ENCODE peak calls at places on chromosomes 4 and X, in six cellular contexts. V is left ventricle myocardium inferior, A is progenitor cell of endocrine pancreas, O is GM20000, F is K562, X is glutamatergic neuron. J is an unnamed sample.

GRCh38 chr4:158821228-158822009 is 52.6 kb downstream of the FNIP2 start:
- DNase-seq in V (no peak), A (no peak), O (no peak), F (no peak), X (no peak), J (no peak)

GRCh38 chr4:107896158-107896645 is 35.1 kb upstream of the CYP2U1 start:
- DNase-seq in V (no peak), A (no peak), O (no peak), F (no peak), X (no peak), J (no peak)

GRCh38 chrX:41734530-41734929 is 10.5 kb downstream of the GPR82 start:
- DNase-seq in V (no peak), A (no peak), O (no peak), F (no peak), X (no peak), J (no peak)

GRCh38 chr4:146211440-146211839 is 2.9 kb upstream of the REELD1 start:
- DNase-seq in V (no peak), A (no peak), O (no peak), F (no peak), X (no peak), J (no peak)

GRCh38 chr4:60396680-60397079 is 803.4 kb upstream of the ADGRL3 start:
- DNase-seq in V (no peak), A (no peak), O (no peak), F (no peak), X (no peak), J (no peak)

GRCh38 chrX:98294310-98294709 is 1410.6 kb downstream of the RPA4 start:
- DNase-seq in V (no peak), A (no peak), O (no peak), F (no peak), X (no peak), J (no peak)

GRCh38 chrX:55008571-55009358 is 8.6 kb downstream of the APEX2 start:
- DNase-seq in V (peak; percentile 20), A (no peak), O (peak; percentile 6), F (no peak), X (no peak), J (no peak)

GRCh38 chrX:30572004-30572403 is 5.6 kb downstream of the TASL start:
- DNase-seq in V (no peak), A (no peak), O (no peak), F (no peak), X (no peak), J (peak; percentile 22)

GRCh38 chr4:85489273-85489672 is 14.3 kb downstream of the ARHGAP24 start:
- DNase-seq in V (no peak), A (no peak), O (no peak), F (no peak), X (no peak), J (no peak)

GRCh38 chr4:88456757-88457306 is at the start of gene HERC5:
- DNase-seq in V (peak; percentile 91), A (peak; percentile 66), O (peak; percentile 98), F (peak; percentile 17), X (peak; percentile 76), J (peak; percentile 98)

GRCh38 chrX:14660970-14661369 is 131.6 kb downstream of the GLRA2 start:
- DNase-seq in V (no peak), A (no peak), O (no peak), F (no peak), X (no peak), J (no peak)

GRCh38 chrX:39875834-39876625 is 221.7 kb downstream of the BCOR start:
- DNase-seq in V (no peak), A (no peak), O (no peak), F (no peak), X (no peak), J (no peak)

GRCh38 chr4:155930330-155930729 is 23.3 kb downstream of the CTSO start:
- DNase-seq in V (no peak), A (no peak), O (no peak), F (no peak), X (no peak), J (no peak)

GRCh38 chrX:17042046-17042445 is 95.6 kb downstream of the REPS2 start:
- DNase-seq in V (no peak), A (no peak), O (no peak), F (no peak), X (no peak), J (no peak)

GRCh38 chr4:48073567-48074103 is 57.1 kb downstream of the NIPAL1 start:
- DNase-seq in V (no peak), A (no peak), O (no peak), F (no peak), X (no peak), J (no peak)

GRCh38 chr4:46270986-46271596 is 118.8 kb downstream of the GABRA2 start:
- DNase-seq in V (no peak), A (no peak), O (peak; percentile 11), F (peak; percentile 9), X (no peak), J (peak; percentile 6)

GRCh38 chr4:93825551-93826216 is 2.9 kb upstream of the ATOH1 start:
- DNase-seq in V (no peak), A (no peak), O (no peak), F (no peak), X (no peak), J (no peak)

GRCh38 chr4:82851902-82852750 is 38.8 kb downstream of the SEC31A start:
- DNase-seq in V (no peak), A (no peak), O (peak; percentile 9), F (peak; percentile 22), X (no peak), J (no peak)

GRCh38 chrX:108443065-108443464 is 3.4 kb downstream of the COL4A5 start:
- DNase-seq in V (no peak), A (no peak), O (no peak), F (no peak), X (no peak), J (no peak)

GRCh38 chr4:24850669-24851068 is 55.3 kb downstream of the SOD3 start:
- DNase-seq in V (no peak), A (no peak), O (no peak), F (no peak), X (no peak), J (no peak)

GRCh38 chrX:130172127-130172834 is 519 bp downstream of the RAB33A start:
- DNase-seq in V (no peak), A (no peak), O (no peak), F (no peak), X (peak; percentile 31), J (no peak)

GRCh38 chr4:170591076-170591475 is 501.3 kb upstream of the AADAT start:
- DNase-seq in V (no peak), A (no peak), O (no peak), F (no peak), X (no peak), J (no peak)

GRCh38 chr4:5967783-5968182 is 50.4 kb downstream of the C4orf50 start:
- DNase-seq in V (no peak), A (no peak), O (no peak), F (no peak), X (no peak), J (no peak)

GRCh38 chrX:22534643-22535042 is 261.9 kb downstream of the CBLL2 start:
- DNase-seq in V (peak; percentile 14), A (no peak), O (no peak), F (no peak), X (no peak), J (no peak)

GRCh38 chr4:37073226-37073840 is 171.2 kb upstream of the NWD2 start:
- DNase-seq in V (no peak), A (no peak), O (no peak), F (peak; percentile 22), X (no peak), J (no peak)

GRCh38 chrX:129984196-129984962 is 1.9 kb downstream of the BCORL1 start:
- DNase-seq in V (peak; percentile 28), A (peak; percentile 37), O (peak; percentile 64), F (peak; percentile 73), X (no peak), J (peak; percentile 58)

GRCh38 chr4:47837582-47838294 is at the start of gene CORIN:
- DNase-seq in V (no peak), A (no peak), O (no peak), F (no peak), X (no peak), J (peak; percentile 28)

GRCh38 chrX:154730271-154730883 is 20.5 kb downstream of the GAB3 start:
- DNase-seq in V (peak; percentile 46), A (no peak), O (no peak), F (no peak), X (no peak), J (no peak)

GRCh38 chr4:4554234-4554633 is 12.4 kb upstream of the STX18 start:
- DNase-seq in V (no peak), A (no peak), O (no peak), F (no peak), X (no peak), J (no peak)

GRCh38 chr4:113684534-113685091 is 76.9 kb downstream of the CAMK2D start:
- DNase-seq in V (peak; percentile 71), A (no peak), O (peak; percentile 3), F (no peak), X (peak; percentile 73), J (no peak)
- TF ChIP-seq CTCF in V (peak; percentile 68), A (peak; percentile 28), O (no peak), F (no peak), X (no peak), J (no peak)

DNA sequence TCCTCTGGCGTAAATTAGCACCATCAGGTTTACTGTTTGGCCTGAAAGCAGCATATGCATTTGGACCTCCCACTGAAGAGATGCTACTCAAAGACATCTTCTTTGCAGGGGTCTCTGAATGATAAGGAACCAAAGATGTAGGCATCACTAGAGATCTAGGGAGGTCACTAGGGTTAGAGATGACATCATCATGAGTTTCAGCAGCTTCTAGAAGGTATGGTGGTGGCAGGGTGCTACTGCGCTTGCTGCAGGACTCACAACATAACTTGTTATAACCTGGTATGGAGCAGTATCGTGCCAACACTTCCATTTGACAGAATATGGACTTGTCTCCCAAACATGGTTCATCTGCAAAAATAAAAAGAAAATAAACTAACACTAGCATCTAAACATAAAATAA is 251.6 kb downstream of the NPFFR2 start:
- DNase-seq in V (no peak), A (no peak), O (no peak), F (no peak), X (no peak), J (no peak)
- TF ChIP-seq CTCF in V (no peak), A (peak; percentile 10), O (no peak), F (no peak), X (peak; percentile 13), J (no peak)

GRCh38 chrX:128862557-128862956 is 660.7 kb downstream of the SMARCA1 start:
- DNase-seq in V (no peak), A (no peak), O (no peak), F (no peak), X (no peak), J (no peak)
- TF ChIP-seq CTCF in V (no peak), A (no peak), O (no peak), F (no peak), X (no peak), J (no peak)

GRCh38 chr4:122652379-122652778 is 31.5 kb upstream of the IL21 start:
- DNase-seq in V (no peak), A (no peak), O (peak; percentile 31), F (peak; percentile 43), X (no peak), J (peak; percentile 35)
- TF ChIP-seq CTCF in V (peak; percentile 46), A (peak; percentile 53), O (peak; percentile 38), F (peak; percentile 46), X (peak; percentile 44), J (peak; percentile 60)